ENCODE peak calls at places on chromosomes 6 and 20, in five cellular contexts. I is CD8-positive, alpha-beta T cell; K is uterus; C is ovary; Y is HL-60. U is an unnamed sample.

GRCh38 chr6:27758471-27758870 is 153.7 kb downstream of the OR2B2 start:
- DNase-seq in I (no peak), K (no peak), C (no peak), Y (no peak), U (no peak)

GRCh38 chr6:135334169-135334568 is 153.1 kb downstream of the MYB start:
- DNase-seq in Y (no peak), C (no peak), I (no peak), K (no peak), U (no peak)

GRCh38 chr6:148239777-148240462 is 102.7 kb upstream of the SASH1 start:
- DNase-seq in K (no peak), C (no peak), Y (no peak), I (no peak), U (no peak)

GRCh38 chr6:41938590-41938989 is 3.0 kb downstream of the CCND3 start:
- DNase-seq in Y (no peak), C (peak; percentile 37), I (no peak), K (no peak), U (no peak)

GRCh38 chr6:97097068-97098047 is 172.8 kb downstream of the KLHL32 start:
- DNase-seq in K (no peak), C (no peak), I (no peak), Y (no peak), U (no peak)

GRCh38 chr20:37295595-37295994 is 6.1 kb downstream of the MANBAL start:
- DNase-seq in C (no peak), Y (no peak), I (no peak), K (no peak), U (no peak)

GRCh38 chr6:140480852-140481251 is 1106.4 kb upstream of the CITED2 start:
- DNase-seq in K (no peak), I (no peak), C (peak; percentile 31), Y (peak; percentile 17), U (no peak)

GRCh38 chr6:81751388-81752083 is 945 bp downstream of the TENT5A start:
- DNase-seq in I (peak; percentile 25), Y (peak; percentile 48), K (peak; percentile 58), C (peak; percentile 54), U (peak; percentile 54)

GRCh38 chr6:78954740-78955139 is 87.4 kb downstream of the IRAK1BP1 start:
- DNase-seq in Y (no peak), C (no peak), K (no peak), I (no peak), U (no peak)

GRCh38 chr6:166757226-166758135 is 130.4 kb upstream of the RPS6KA2 start:
- DNase-seq in C (peak; percentile 16), Y (no peak), I (peak; percentile 20), K (no peak), U (no peak)

GRCh38 chr20:25005220-25005619 is 12.7 kb upstream of the APMAP start:
- DNase-seq in Y (no peak), I (no peak), K (peak; percentile 60), C (peak; percentile 74), U (peak; percentile 22)

GRCh38 chr6:148295261-148295887 is 47.3 kb upstream of the SASH1 start:
- DNase-seq in I (no peak), C (no peak), Y (no peak), K (no peak), U (no peak)

GRCh38 chr6:131733376-131734016 is 22.7 kb upstream of the CTAGE9 start:
- DNase-seq in Y (no peak), C (peak; percentile 8), I (no peak), K (peak; percentile 21), U (peak; percentile 64)
- H3K4me3 ChIP-seq in Y (no peak overlapping the region), C (no peak overlapping the region), I (no peak overlapping the region), K (no peak overlapping the region), U (no peak overlapping the region)

GRCh38 chr6:68634503-68635411 is at the start of gene ADGRB3:
- DNase-seq in I (peak; percentile 20), C (peak; percentile 83), Y (peak; percentile 28), K (peak; percentile 85), U (peak; percentile 46)
- H3K27me3 ChIP-seq in I (peaks cover 5% of the 10 kb centered on the region), C (no peaks in the 10 kb centered on the region), Y (peaks cover 35% of the 10 kb centered on the region), K (no peaks in the 10 kb centered on the region), U (peaks cover 43% of the 10 kb centered on the region)

GRCh38 chr20:41142241-41142640 is 4.9 kb downstream of the PLCG1 start:
- DNase-seq in I (no peak), C (no peak), K (no peak), Y (no peak), U (no peak)
- H3K27ac ChIP-seq in I (peak overlapping the region; percentile 34), C (no peak overlapping the region), K (no peak overlapping the region), Y (no peak overlapping the region), U (no peak overlapping the region)

DNA sequence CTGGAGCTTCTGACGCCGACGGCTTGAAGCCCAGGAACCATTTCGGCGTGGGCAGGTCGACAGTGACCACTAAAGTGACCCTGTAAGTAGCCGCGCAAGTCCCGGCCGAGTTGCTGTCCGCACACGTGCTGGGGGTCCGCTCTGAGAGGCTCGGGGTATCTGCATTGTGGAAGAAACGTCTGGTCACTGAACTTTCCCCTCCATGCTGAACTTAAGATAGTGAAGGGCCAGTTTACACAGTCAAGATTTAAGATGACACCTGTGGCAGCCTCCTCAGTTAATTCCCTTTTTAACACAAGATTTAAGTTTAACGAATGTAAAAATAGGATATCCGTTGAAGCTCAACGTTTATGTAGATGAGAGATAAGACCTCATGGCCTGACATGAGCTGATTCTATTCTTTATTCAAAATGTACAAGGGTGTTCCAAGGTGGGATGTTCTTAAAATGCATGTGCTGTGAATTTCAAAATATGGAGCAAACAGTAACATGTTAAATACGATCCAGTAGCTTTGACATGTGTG is 116.3 kb downstream of the RTN4IP1 start:
- DNase-seq in I (no peak), C (no peak), K (no peak), Y (no peak), U (no peak)
- H3K4me3 ChIP-seq in I (peak overlapping the region; percentile 84), C (peak overlapping the region; percentile 81), K (peak overlapping the region; percentile 58), Y (peak overlapping the region; percentile 58), U (peak overlapping the region; percentile 90)

U was measured in SJSA1.